ENCODE peak calls at places on chromosomes 11 and 22, in four cellular contexts. G, N, X and A are unnamed samples.

GRCh38 chr11:124879229-124879998 is 14.2 kb downstream of the ROBO3 start:
- DNase-seq in G (no peak), N (no peak), X (no peak), A (no peak)

GRCh38 chr22:48268771-48269552 is 1506.5 kb downstream of the TBC1D22A start:
- DNase-seq in G (no peak), N (no peak), X (no peak), A (no peak)

GRCh38 chr11:20474176-20474950 is 86.8 kb downstream of the PRMT3 start:
- DNase-seq in G (peak; percentile 69), N (peak; percentile 9), X (no peak), A (no peak)

GRCh38 chr22:37002633-37003032 is 16.6 kb downstream of the TST start:
- DNase-seq in G (no peak), N (no peak), X (no peak), A (no peak)

GRCh38 chr11:113242767-113243397 is 71.5 kb upstream of the TTC12 start:
- DNase-seq in G (no peak), N (peak; percentile 54), X (no peak), A (peak; percentile 33)

GRCh38 chr11:47108214-47108613 is 68.5 kb downstream of the ARFGAP2 start:
- DNase-seq in G (no peak), N (no peak), X (no peak), A (no peak)

GRCh38 chr22:49042066-49042465 is 785.6 kb downstream of the BRD1 start:
- DNase-seq in G (no peak), N (no peak), X (no peak), A (no peak)

GRCh38 chr22:38327805-38328204 is 10.6 kb upstream of the CSNK1E start:
- DNase-seq in G (no peak), N (no peak), X (no peak), A (no peak)

GRCh38 chr22:33247758-33248157 is 189.6 kb upstream of the SYN3 start:
- DNase-seq in G (no peak), N (no peak), X (no peak), A (no peak)

GRCh38 chr11:68206211-68206610 is 6.9 kb downstream of the KMT5B start:
- DNase-seq in G (peak; percentile 77), N (no peak), X (no peak), A (no peak)

GRCh38 chr22:23862103-23862502 is 4.4 kb downstream of the SLC2A11 start:
- DNase-seq in G (peak; percentile 64), N (no peak), X (no peak), A (no peak)

GRCh38 chr22:21952586-21953571 is at the start of gene PPM1F:
- DNase-seq in G (peak; percentile 78), N (peak; percentile 80), X (peak; percentile 46), A (peak; percentile 77)

GRCh38 chr11:35337136-35337918 is 82.0 kb downstream of the SLC1A2 start:
- DNase-seq in G (no peak), N (no peak), X (no peak), A (no peak)

GRCh38 chr11:96313163-96313562 is 29.8 kb downstream of the MAML2 start:
- DNase-seq in G (peak; percentile 33), N (no peak), X (no peak), A (no peak)

GRCh38 chr11:28627690-28628255 is 519.6 kb downstream of the METTL15 start:
- DNase-seq in G (no peak), N (no peak), X (no peak), A (no peak)

GRCh38 chr11:44760917-44761545 is 34.3 kb downstream of the TSPAN18 start:
- DNase-seq in G (no peak), N (no peak), X (peak; percentile 68), A (no peak)

GRCh38 chr11:119432484-119433368 is 9.8 kb upstream of the THY1 start:
- DNase-seq in G (no peak), N (no peak), X (no peak), A (no peak)

GRCh38 chr22:17496843-17497242 is 66.5 kb upstream of the SLC25A18 start:
- DNase-seq in G (no peak), N (no peak), X (no peak), A (no peak)

GRCh38 chr11:133579165-133580031 is 47.1 kb upstream of the OPCML start:
- DNase-seq in G (no peak), N (no peak), X (no peak), A (no peak)

GRCh38 chr22:32591620-32592019 is 117.0 kb downstream of the FBXO7 start:
- DNase-seq in G (no peak), N (no peak), X (no peak), A (no peak)

GRCh38 chr11:44780940-44781631 is 54.3 kb downstream of the TSPAN18 start:
- DNase-seq in G (no peak), N (no peak), X (no peak), A (no peak)

GRCh38 chr11:123682976-123683375 is 28.6 kb upstream of the SCN3B start:
- DNase-seq in G (no peak), N (no peak), X (no peak), A (no peak)

GRCh38 chr22:35866646-35867045 is 149.0 kb downstream of the APOL5 start:
- DNase-seq in G (no peak), N (no peak), X (no peak), A (no peak)